ENCODE peak calls at places on chromosomes 16 and 17, in eight cellular contexts. V is IMR-90, E is neural crest cell, X is GM03348, C is lower leg skin, D is AG04450, O is upper lobe of right lung, T is NCI-H748 treated with DMSO at 0.1 percent for 48 hours. P is an unnamed sample.

GRCh38 chr17:66567234-66568170 is 265.1 kb downstream of the PRKCA start:
- DNase-seq in V (peak), E (peak), X (peak), C (peak), D (peak), O (peak), T (peak), P (peak)

GRCh38 chr16:67936876-67937605 is 391 bp upstream of the PSMB10 start:
- DNase-seq in V (no peak), E (no peak), X (no peak), C (no peak), D (no peak), O (no peak), T (no peak), P (no peak)

GRCh38 chr16:74862743-74863244 is 88.2 kb upstream of the FA2H start:
- DNase-seq in V (peak), E (no peak), X (peak), C (no peak), D (no peak), O (no peak), T (peak), P (peak)

GRCh38 chr17:11300201-11300600 is 59.2 kb downstream of the SHISA6 start:
- DNase-seq in V (no peak), E (no peak), X (no peak), C (no peak), D (no peak), O (no peak), T (no peak), P (no peak)

GRCh38 chr16:73405851-73406250 is 357.9 kb upstream of the ZFHX3 start:
- DNase-seq in V (no peak), E (no peak), X (peak), C (no peak), D (no peak), O (no peak), T (no peak), P (no peak)

GRCh38 chr16:66516808-66517585 is 32.9 kb downstream of the TK2 start:
- DNase-seq in V (peak), E (peak), X (peak), C (peak), D (peak), O (peak), T (peak), P (peak)

GRCh38 chr16:4064950-4065352 is 51.3 kb downstream of the ADCY9 start:
- DNase-seq in V (no peak), E (no peak), X (no peak), C (no peak), D (no peak), O (no peak), T (no peak), P (no peak)

GRCh38 chr16:3095869-3096268 is 3.2 kb downstream of the ZSCAN10 start:
- DNase-seq in V (no peak), E (no peak), X (peak), C (no peak), D (no peak), O (no peak), T (no peak), P (no peak)

GRCh38 chr16:47377156-47377555 is 83.7 kb downstream of the ITFG1 start:
- DNase-seq in V (peak), E (no peak), X (no peak), C (no peak), D (peak), O (no peak), T (no peak), P (peak)

GRCh38 chr17:17167356-17167755 is 38.8 kb downstream of the PLD6 start:
- DNase-seq in V (no peak), E (no peak), X (no peak), C (no peak), D (no peak), O (no peak), T (no peak), P (no peak)

P was measured in fibroblast of villous mesenchyme.